ENCODE peak calls at places on chromosomes 3 and 15, in four cellular contexts. C is ovary, K is H1, I is K562. O is an unnamed sample.

GRCh38 chr3:54641226-54642014 is 286.4 kb downstream of the LRTM1 start:
- DNase-seq in K (no peak), C (no peak), I (no peak), O (no peak)

GRCh38 chr3:107589454-107589853 is 66.7 kb downstream of the BBX start:
- DNase-seq in K (no peak), I (no peak), C (no peak), O (no peak)

GRCh38 chr3:52109556-52110380 is 44.5 kb downstream of the POC1A start:
- DNase-seq in I (no peak), C (no peak), K (no peak), O (no peak)

GRCh38 chr3:52182203-52182602 is 15.8 kb upstream of the ALAS1 start:
- DNase-seq in K (no peak), C (no peak), I (peak), O (no peak)

GRCh38 chr15:78680416-78681068 is 39.5 kb upstream of the CHRNB4 start:
- DNase-seq in K (no peak), I (no peak), C (no peak), O (no peak)

GRCh38 chr15:70324001-70324974 is 226.6 kb upstream of the TLE3 start:
- DNase-seq in C (no peak), K (no peak), I (no peak), O (no peak)

GRCh38 chr15:34582461-34583357 is 742 bp downstream of the GOLGA8B start:
- DNase-seq in C (no peak), I (peak), K (no peak), O (peak)

GRCh38 chr3:14248849-14249523 is 70.4 kb downstream of the LSM3 start:
- DNase-seq in K (no peak), I (no peak), C (peak), O (no peak)

GRCh38 chr3:78255403-78255802 is 1215.5 kb downstream of the ROBO2 start:
- DNase-seq in C (no peak), I (no peak), K (no peak), O (no peak)

GRCh38 chr3:56917740-56918568 is 116.2 kb upstream of the ARHGEF3 start:
- DNase-seq in C (no peak), K (no peak), I (no peak), O (no peak)

GRCh38 chr3:3610581-3611298 is 188.5 kb upstream of the LRRN1 start:
- DNase-seq in K (no peak), C (no peak), I (no peak), O (no peak)

GRCh38 chr3:13780432-13781173 is 99.3 kb downstream of the WNT7A start:
- DNase-seq in I (no peak), K (no peak), C (no peak), O (no peak)

GRCh38 chr3:70854108-70854507 is 541.7 kb upstream of the MDFIC2 start:
- DNase-seq in C (no peak), K (no peak), I (no peak), O (no peak)

GRCh38 chr3:172513488-172513887 is 9.7 kb downstream of the TNFSF10 start:
- DNase-seq in I (no peak), C (no peak), K (no peak), O (no peak)

GRCh38 chr15:47415539-47415971 is 301.8 kb upstream of the SEMA6D start:
- DNase-seq in I (no peak), C (no peak), K (no peak), O (no peak)

GRCh38 chr15:52749250-52749649 is 40.9 kb downstream of the ONECUT1 start:
- DNase-seq in I (no peak), C (no peak), K (no peak), O (no peak)

GRCh38 chr15:49501586-49501985 is 78.5 kb downstream of the FGF7 start:
- DNase-seq in I (no peak), K (no peak), C (no peak), O (no peak)

GRCh38 chr15:23835944-23836343 is 148.8 kb upstream of the NDN start:
- DNase-seq in C (no peak), I (no peak), K (no peak), O (no peak)

GRCh38 chr3:182491571-182491970 is 301.7 kb upstream of the ATP11B start:
- DNase-seq in I (no peak), K (no peak), C (no peak), O (no peak)

GRCh38 chr3:116302087-116302747 is 143.1 kb downstream of the LSAMP start:
- DNase-seq in K (no peak), C (no peak), I (no peak), O (no peak)

GRCh38 chr15:95958417-95958816 is 372.1 kb upstream of the NR2F2 start:
- DNase-seq in I (no peak), C (no peak), K (no peak), O (no peak)

GRCh38 chr15:70523634-70524033 is 239.7 kb downstream of the UACA start:
- DNase-seq in K (no peak), I (no peak), C (no peak), O (no peak)

GRCh38 chr3:129485681-129486056 is 42.8 kb upstream of the RHO start:
- DNase-seq in C (peak), K (no peak), I (no peak), O (no peak)

GRCh38 chr3:178083906-178084823 is 452.1 kb upstream of the KCNMB2 start:
- DNase-seq in C (no peak), K (no peak), I (peak), O (peak)

GRCh38 chr3:65371053-65371452 is 667.7 kb downstream of the MAGI1 start:
- DNase-seq in C (no peak), I (no peak), K (no peak), O (no peak)

GRCh38 chr3:78139166-78139565 is 1099.3 kb downstream of the ROBO2 start:
- DNase-seq in K (no peak), C (no peak), I (no peak), O (no peak)

GRCh38 chr3:144670560-144670959 is 698.9 kb downstream of the DIPK2A start:
- DNase-seq in I (no peak), C (no peak), K (no peak), O (no peak)

GRCh38 chr3:14488286-14489036 is 51.7 kb downstream of the GRIP2 start:
- DNase-seq in K (no peak), C (no peak), I (no peak), O (no peak)

GRCh38 chr15:67146875-67147381 is 81.5 kb downstream of the SMAD3 start:
- DNase-seq in C (no peak), I (no peak), K (no peak), O (peak)

GRCh38 chr15:28097656-28098359 is 1.3 kb downstream of the OCA2 start:
- DNase-seq in C (no peak), K (no peak), I (no peak), O (no peak)

GRCh38 chr15:55766676-55767075 is 23.7 kb upstream of the PRTG start:
- DNase-seq in I (no peak), K (no peak), C (no peak), O (no peak)

GRCh38 chr15:66580643-66581042 is 14.8 kb upstream of the LCTL start:
- DNase-seq in I (no peak), K (no peak), C (no peak), O (no peak)

GRCh38 chr3:52216585-52217408 is 8.6 kb downstream of the TLR9 start:
- DNase-seq in K (no peak), C (peak), I (no peak), O (peak)

GRCh38 chr15:101489633-101490407 is at the start of gene PCSK6:
- DNase-seq in C (no peak), K (no peak), I (peak), O (peak)

GRCh38 chr15:64010719-64011118 is 35.6 kb downstream of the DAPK2 start:
- DNase-seq in K (no peak), C (no peak), I (no peak), O (peak)

DNA sequence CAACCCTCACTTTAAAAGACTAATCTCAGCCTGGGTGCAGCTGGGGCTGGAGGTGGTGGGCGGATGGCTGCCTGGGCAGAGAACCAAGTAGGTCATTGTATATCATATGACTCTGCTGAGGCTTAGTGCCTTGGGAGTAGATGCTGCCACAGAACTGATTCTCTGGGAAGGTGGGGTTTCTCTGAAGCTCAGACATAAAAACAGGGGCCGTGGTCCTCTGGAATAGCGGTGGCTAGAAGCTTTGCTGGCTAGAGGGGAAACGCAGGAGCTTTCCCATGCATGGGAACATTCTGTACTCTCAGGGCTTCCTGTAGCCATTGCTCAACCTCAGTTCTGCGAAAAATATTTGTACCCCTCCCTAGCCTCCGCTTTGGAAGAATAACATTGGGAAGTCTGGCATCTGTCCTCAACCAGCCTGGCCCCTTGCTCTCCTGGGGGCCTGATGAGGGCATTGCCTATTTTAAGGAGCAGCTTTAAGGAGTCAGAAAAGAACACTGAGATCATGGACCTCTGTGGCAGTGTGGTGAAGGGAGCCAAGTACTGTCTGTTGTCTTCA is 14.7 kb downstream of the TIMP4 start:
- DNase-seq in C (peak), I (no peak), K (no peak), O (no peak)
- TF ChIP-seq EP300 in C (peak), I (no peak), K (no peak), O (no peak)

GRCh38 chr15:77126927-77127326 is 56.0 kb upstream of the TSPAN3 start:
- DNase-seq in C (no peak), I (no peak), K (no peak), O (no peak)
- TF ChIP-seq EP300 in C (no peak), I (no peak), K (no peak), O (no peak)

DNA sequence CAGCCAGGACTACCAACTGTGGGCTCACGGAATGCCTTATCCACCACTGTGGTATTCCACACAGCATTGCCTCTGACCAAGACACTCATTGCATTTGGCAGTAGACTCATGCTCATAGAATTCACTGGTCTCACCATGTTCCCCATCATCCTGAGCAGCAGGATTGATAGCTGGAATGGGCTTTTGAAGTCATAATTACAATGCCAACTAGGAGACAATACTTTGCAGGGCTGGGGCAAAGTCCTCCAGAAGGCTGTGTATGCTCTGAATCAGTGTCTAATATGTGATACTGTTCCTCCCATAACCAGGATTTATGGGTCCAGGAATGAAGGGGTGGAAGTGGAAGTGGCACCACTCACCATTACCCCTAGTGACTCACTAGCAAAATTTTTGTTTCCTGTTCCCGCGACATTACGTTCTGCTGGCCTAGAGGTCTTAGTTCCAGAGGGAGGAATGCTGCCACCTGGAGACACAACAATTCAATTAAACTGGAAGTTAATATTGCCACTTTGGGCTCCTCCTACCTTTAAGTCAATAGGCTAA is 58.6 kb upstream of the CCDC80 start:
- DNase-seq in I (no peak), K (no peak), C (no peak), O (peak)
- TF ChIP-seq EP300 in I (no peak), K (no peak), C (no peak), O (no peak)

DNA sequence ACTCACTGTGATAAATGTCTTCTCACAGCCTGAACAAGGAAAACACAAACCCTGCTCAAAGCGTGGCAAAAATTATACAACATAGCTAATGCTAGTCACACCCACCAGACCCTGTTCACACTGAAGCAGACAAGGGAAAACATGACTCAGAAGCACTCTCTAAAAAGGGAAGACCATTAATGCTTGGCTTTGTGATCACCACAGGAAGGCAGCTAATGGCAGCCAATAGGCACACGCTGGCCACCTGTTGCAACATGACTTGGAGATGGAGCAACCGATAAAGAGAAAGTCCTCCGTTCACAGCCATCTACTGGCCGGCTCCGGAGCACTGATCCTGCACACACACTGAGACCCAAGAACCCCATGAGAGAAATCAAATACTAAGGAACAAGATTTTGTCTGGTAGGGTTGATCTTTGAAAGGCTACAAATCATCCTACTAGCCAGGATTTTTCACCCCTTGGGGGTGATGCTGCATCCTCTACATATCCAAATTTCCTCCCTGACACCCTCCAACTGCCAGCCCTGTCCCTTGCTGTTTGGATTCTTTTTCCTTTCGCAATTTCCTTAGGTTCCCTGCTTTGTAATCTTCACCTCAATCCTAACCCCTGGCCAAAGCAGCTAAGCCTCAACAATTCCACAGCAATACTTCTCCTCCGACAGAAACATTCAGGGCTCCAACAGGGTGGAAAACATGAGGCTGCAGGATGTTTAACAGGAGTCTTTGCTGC is 3.2 kb downstream of the ZXDC start:
- DNase-seq in C (no peak), K (no peak), I (peak), O (peak)
- TF ChIP-seq EP300 in C (no peak), K (no peak), I (peak), O (no peak)

GRCh38 chr15:38069506-38069905 is 135.1 kb downstream of the TMCO5A start:
- DNase-seq in I (no peak), K (no peak), C (no peak), O (peak)

GRCh38 chr15:38066612-38067011 is 132.2 kb downstream of the TMCO5A start:
- DNase-seq in I (no peak), K (no peak), C (no peak), O (no peak)

GRCh38 chr15:38070778-38071177 is 136.3 kb downstream of the TMCO5A start:
- DNase-seq in C (no peak), I (no peak), K (no peak), O (no peak)

GRCh38 chr15:38068600-38068999 is 134.2 kb downstream of the TMCO5A start:
- DNase-seq in C (no peak), K (no peak), I (no peak), O (no peak)

DNA sequence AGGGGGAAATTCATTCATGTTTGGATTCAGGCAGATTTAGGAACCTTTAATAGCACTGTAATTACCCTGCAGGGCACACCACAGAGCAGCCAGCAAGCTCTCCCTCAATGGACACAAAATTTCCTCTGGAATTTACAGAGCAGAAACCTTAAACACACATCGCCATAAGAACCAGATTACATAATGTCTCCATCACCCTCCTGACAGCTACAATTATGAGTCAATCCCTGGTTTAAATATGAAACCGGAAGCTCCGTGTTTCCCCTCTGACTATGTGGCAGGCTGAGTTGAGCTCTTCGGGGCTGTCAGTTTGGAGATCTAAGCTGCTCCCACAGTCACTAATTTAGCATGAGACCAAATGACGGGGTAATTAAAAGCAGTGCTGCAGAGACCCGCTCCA is 134.6 kb downstream of the TMCO5A start:
- DNase-seq in C (no peak), I (no peak), K (no peak), O (peak)
- TF ChIP-seq EP300 in C (no peak), I (no peak), K (no peak), O (no peak)

GRCh38 chr3:124577494-124578167 is 152.6 kb upstream of the UMPS start:
- DNase-seq in K (no peak), C (no peak), I (no peak), O (no peak)
- TF ChIP-seq EP300 in K (no peak), C (no peak), I (no peak), O (no peak)